ENCODE peak calls at places on chromosomes 1 and 21, in seven cellular contexts. One of them, this sample, is unnamed.

GRCh38 chr1:67464058-67464457 is 33.9 kb upstream of the SERBP1 start:
- DNase-seq in nephron progenitor cell: no peak
- DNase-seq in mucosa of descending colon: no peak
- DNase-seq in heart left ventricle: no peak
- DNase-seq in cardiac fibroblast: no peak
- DNase-seq in D721Med: no peak
- DNase-seq in Panc1: no peak
- DNase-seq in this sample: no peak

GRCh38 chr1:7587108-7587507 is 184.0 kb upstream of the VAMP3 start:
- DNase-seq in nephron progenitor cell: peak; percentile 0
- DNase-seq in mucosa of descending colon: no peak
- DNase-seq in heart left ventricle: no peak
- DNase-seq in cardiac fibroblast: no peak
- DNase-seq in D721Med: no peak
- DNase-seq in Panc1: no peak
- DNase-seq in this sample: no peak

GRCh38 chr1:225511828-225512381 is 84.1 kb upstream of the LBR start:
- DNase-seq in nephron progenitor cell: no peak
- DNase-seq in mucosa of descending colon: no peak
- DNase-seq in heart left ventricle: no peak
- DNase-seq in cardiac fibroblast: no peak
- DNase-seq in D721Med: no peak
- DNase-seq in Panc1: no peak
- DNase-seq in this sample: no peak

GRCh38 chr1:2981981-2982614 is 39.2 kb upstream of the ACTRT2 start:
- DNase-seq in nephron progenitor cell: no peak
- DNase-seq in mucosa of descending colon: no peak
- DNase-seq in heart left ventricle: peak; percentile 4
- DNase-seq in cardiac fibroblast: no peak
- DNase-seq in D721Med: no peak
- DNase-seq in Panc1: no peak
- DNase-seq in this sample: no peak

GRCh38 chr21:36385233-36385908 is at the start of gene CHAF1B:
- DNase-seq in nephron progenitor cell: peak; percentile 93
- DNase-seq in mucosa of descending colon: peak; percentile 86
- DNase-seq in heart left ventricle: peak; percentile 74
- DNase-seq in cardiac fibroblast: peak; percentile 75
- DNase-seq in D721Med: peak; percentile 78
- DNase-seq in Panc1: peak; percentile 7
- DNase-seq in this sample: peak; percentile 93

GRCh38 chr1:248787430-248787829 is 31.9 kb upstream of the LYPD8 start:
- DNase-seq in nephron progenitor cell: no peak
- DNase-seq in mucosa of descending colon: no peak
- DNase-seq in heart left ventricle: no peak
- DNase-seq in cardiac fibroblast: no peak
- DNase-seq in D721Med: no peak
- DNase-seq in Panc1: no peak
- DNase-seq in this sample: no peak

GRCh38 chr1:228082975-228083870 is 715 bp downstream of the ARF1 start:
- DNase-seq in nephron progenitor cell: peak; percentile 43
- DNase-seq in mucosa of descending colon: peak; percentile 65
- DNase-seq in heart left ventricle: peak; percentile 82
- DNase-seq in cardiac fibroblast: peak; percentile 43
- DNase-seq in D721Med: no peak
- DNase-seq in Panc1: no peak
- DNase-seq in this sample: peak; percentile 78

GRCh38 chr1:188027613-188028012 is 1198.9 kb downstream of the PLA2G4A start:
- DNase-seq in nephron progenitor cell: no peak
- DNase-seq in mucosa of descending colon: no peak
- DNase-seq in heart left ventricle: no peak
- DNase-seq in cardiac fibroblast: peak; percentile 86
- DNase-seq in D721Med: no peak
- DNase-seq in Panc1: peak; percentile 96
- DNase-seq in this sample: peak; percentile 24

GRCh38 chr1:51555866-51556619 is 37.0 kb upstream of the EPS15 start:
- DNase-seq in nephron progenitor cell: no peak
- DNase-seq in mucosa of descending colon: no peak
- DNase-seq in heart left ventricle: no peak
- DNase-seq in cardiac fibroblast: peak; percentile 39
- DNase-seq in D721Med: no peak
- DNase-seq in Panc1: no peak
- DNase-seq in this sample: no peak

GRCh38 chr1:151286619-151287340 is 4.7 kb downstream of the ZNF687 start:
- DNase-seq in nephron progenitor cell: no peak
- DNase-seq in mucosa of descending colon: no peak
- DNase-seq in heart left ventricle: no peak
- DNase-seq in cardiac fibroblast: no peak
- DNase-seq in D721Med: no peak
- DNase-seq in Panc1: no peak
- DNase-seq in this sample: no peak

GRCh38 chr1:144101397-144102050 is 129.7 kb upstream of the FAM72C start:
- DNase-seq in nephron progenitor cell: peak; percentile 8
- DNase-seq in mucosa of descending colon: peak; percentile 1
- DNase-seq in heart left ventricle: peak; percentile 20
- DNase-seq in cardiac fibroblast: no peak
- DNase-seq in D721Med: peak; percentile 0
- DNase-seq in Panc1: no peak
- DNase-seq in this sample: peak; percentile 16

GRCh38 chr1:56376188-56376984 is 203.0 kb downstream of the PLPP3 start:
- DNase-seq in nephron progenitor cell: no peak
- DNase-seq in mucosa of descending colon: no peak
- DNase-seq in heart left ventricle: peak; percentile 45
- DNase-seq in cardiac fibroblast: peak; percentile 56
- DNase-seq in D721Med: no peak
- DNase-seq in Panc1: no peak
- DNase-seq in this sample: no peak

GRCh38 chr1:160116277-160117147 is 953 bp downstream of the ATP1A2 start:
- DNase-seq in nephron progenitor cell: no peak
- DNase-seq in mucosa of descending colon: peak; percentile 21
- DNase-seq in heart left ventricle: peak; percentile 58
- DNase-seq in cardiac fibroblast: peak; percentile 49
- DNase-seq in D721Med: no peak
- DNase-seq in Panc1: no peak
- DNase-seq in this sample: no peak

GRCh38 chr1:230268371-230269170 is 157.6 kb downstream of the PGBD5 start:
- DNase-seq in nephron progenitor cell: peak; percentile 36
- DNase-seq in mucosa of descending colon: peak; percentile 69
- DNase-seq in heart left ventricle: peak; percentile 48
- DNase-seq in cardiac fibroblast: peak; percentile 77
- DNase-seq in D721Med: peak; percentile 82
- DNase-seq in Panc1: no peak
- DNase-seq in this sample: peak; percentile 79
- TF ChIP-seq CTCF in nephron progenitor cell: peak; percentile 55
- TF ChIP-seq CTCF in mucosa of descending colon: peak; percentile 39
- TF ChIP-seq CTCF in heart left ventricle: peak; percentile 39
- TF ChIP-seq CTCF in cardiac fibroblast: peak; percentile 80
- TF ChIP-seq CTCF in D721Med: peak; percentile 71
- TF ChIP-seq CTCF in Panc1: peak; percentile 80
- TF ChIP-seq CTCF in this sample: peak; percentile 69

DNA sequence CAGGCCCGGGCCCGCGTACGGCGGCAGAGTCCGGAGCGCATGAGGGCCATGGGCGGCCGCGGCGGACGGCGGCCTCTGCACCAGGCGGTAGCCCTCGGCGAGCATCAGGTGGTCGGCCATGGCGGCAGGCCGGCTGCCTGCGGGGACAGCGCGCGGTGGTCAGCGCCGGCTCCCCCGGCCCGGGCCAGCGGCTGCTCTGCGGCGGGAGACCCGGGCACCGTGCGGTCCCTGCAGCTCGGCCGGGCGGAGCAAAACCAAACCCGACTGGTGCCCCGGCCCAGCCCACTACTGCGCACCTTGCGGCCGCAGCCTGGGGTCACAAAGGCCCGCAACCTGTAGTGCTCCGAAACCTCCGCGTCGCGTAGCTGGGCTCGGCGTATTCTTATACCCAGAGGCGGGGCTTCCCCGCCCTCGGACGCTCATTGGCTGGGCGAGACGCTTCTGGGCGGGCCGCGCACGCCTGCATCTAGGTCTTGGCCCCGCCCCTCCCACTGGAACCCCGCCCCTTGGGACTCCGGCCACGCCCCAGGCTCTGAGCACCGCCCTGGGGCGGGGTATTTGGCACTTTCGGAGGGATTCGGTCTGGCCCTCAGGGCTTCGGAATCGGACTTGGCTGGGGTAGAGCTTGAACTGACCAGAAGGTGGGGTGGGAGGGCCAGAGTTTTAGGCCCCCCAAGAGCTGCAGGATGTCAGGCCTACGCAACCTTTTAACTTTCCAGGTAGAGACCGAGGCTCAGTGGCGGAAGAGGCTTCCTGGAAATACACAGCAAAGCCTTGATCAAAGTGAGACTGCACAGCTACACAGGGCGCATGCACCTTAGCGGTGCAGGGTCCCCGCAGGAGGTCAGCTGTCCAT is at the start of gene CITED4:
- DNase-seq in nephron progenitor cell: peak; percentile 98
- DNase-seq in mucosa of descending colon: peak; percentile 98
- DNase-seq in heart left ventricle: peak; percentile 95
- DNase-seq in cardiac fibroblast: peak; percentile 94
- DNase-seq in D721Med: peak; percentile 71
- DNase-seq in Panc1: peak; percentile 89
- DNase-seq in this sample: peak; percentile 97
- TF ChIP-seq CTCF in nephron progenitor cell: peak; percentile 13
- TF ChIP-seq CTCF in mucosa of descending colon: peak; percentile 14
- TF ChIP-seq CTCF in heart left ventricle: peak; percentile 19
- TF ChIP-seq CTCF in cardiac fibroblast: peak; percentile 23
- TF ChIP-seq CTCF in D721Med: peak; percentile 21
- TF ChIP-seq CTCF in Panc1: peak; percentile 79
- TF ChIP-seq CTCF in this sample: peak; percentile 23

GRCh38 chr1:9689971-9690381 is 38.4 kb downstream of the PIK3CD start:
- DNase-seq in nephron progenitor cell: peak; percentile 51
- DNase-seq in mucosa of descending colon: peak; percentile 23
- DNase-seq in heart left ventricle: peak; percentile 15
- DNase-seq in cardiac fibroblast: no peak
- DNase-seq in D721Med: no peak
- DNase-seq in Panc1: no peak
- DNase-seq in this sample: peak; percentile 53
- TF ChIP-seq CTCF in nephron progenitor cell: no peak
- TF ChIP-seq CTCF in mucosa of descending colon: no peak
- TF ChIP-seq CTCF in heart left ventricle: no peak
- TF ChIP-seq CTCF in cardiac fibroblast: peak; percentile 16
- TF ChIP-seq CTCF in D721Med: no peak
- TF ChIP-seq CTCF in Panc1: no peak
- TF ChIP-seq CTCF in this sample: no peak

GRCh38 chr1:23368562-23369334 is 888 bp downstream of the ZNF436 start:
- DNase-seq in nephron progenitor cell: peak; percentile 91
- DNase-seq in mucosa of descending colon: peak; percentile 93
- DNase-seq in heart left ventricle: peak; percentile 92
- DNase-seq in cardiac fibroblast: peak; percentile 89
- DNase-seq in D721Med: no peak
- DNase-seq in Panc1: no peak
- DNase-seq in this sample: peak; percentile 99
- TF ChIP-seq CTCF in nephron progenitor cell: peak; percentile 10
- TF ChIP-seq CTCF in mucosa of descending colon: no peak
- TF ChIP-seq CTCF in heart left ventricle: no peak
- TF ChIP-seq CTCF in cardiac fibroblast: no peak
- TF ChIP-seq CTCF in D721Med: peak; percentile 16
- TF ChIP-seq CTCF in Panc1: no peak
- TF ChIP-seq CTCF in this sample: peak; percentile 20

GRCh38 chr1:246258250-246258649 is 248.8 kb downstream of the SMYD3 start:
- DNase-seq in nephron progenitor cell: no peak
- DNase-seq in mucosa of descending colon: no peak
- DNase-seq in heart left ventricle: no peak
- DNase-seq in cardiac fibroblast: no peak
- DNase-seq in D721Med: no peak
- DNase-seq in Panc1: no peak
- DNase-seq in this sample: no peak

GRCh38 chr1:246262281-246262680 is 244.8 kb downstream of the SMYD3 start:
- DNase-seq in nephron progenitor cell: no peak
- DNase-seq in mucosa of descending colon: no peak
- DNase-seq in heart left ventricle: no peak
- DNase-seq in cardiac fibroblast: no peak
- DNase-seq in D721Med: no peak
- DNase-seq in Panc1: no peak
- DNase-seq in this sample: no peak

GRCh38 chr1:246265481-246265880 is 241.6 kb downstream of the SMYD3 start:
- DNase-seq in nephron progenitor cell: no peak
- DNase-seq in mucosa of descending colon: no peak
- DNase-seq in heart left ventricle: no peak
- DNase-seq in cardiac fibroblast: no peak
- DNase-seq in D721Med: no peak
- DNase-seq in Panc1: no peak
- DNase-seq in this sample: no peak

GRCh38 chr1:246267426-246267825 is 239.7 kb downstream of the SMYD3 start:
- DNase-seq in nephron progenitor cell: no peak
- DNase-seq in mucosa of descending colon: no peak
- DNase-seq in heart left ventricle: no peak
- DNase-seq in cardiac fibroblast: no peak
- DNase-seq in D721Med: no peak
- DNase-seq in Panc1: no peak
- DNase-seq in this sample: no peak

GRCh38 chr1:246261641-246262040 is 245.4 kb downstream of the SMYD3 start:
- DNase-seq in nephron progenitor cell: no peak
- DNase-seq in mucosa of descending colon: no peak
- DNase-seq in heart left ventricle: no peak
- DNase-seq in cardiac fibroblast: no peak
- DNase-seq in D721Med: no peak
- DNase-seq in Panc1: no peak
- DNase-seq in this sample: no peak
- TF ChIP-seq CTCF in nephron progenitor cell: no peak
- TF ChIP-seq CTCF in mucosa of descending colon: no peak
- TF ChIP-seq CTCF in heart left ventricle: no peak
- TF ChIP-seq CTCF in cardiac fibroblast: peak; percentile 24
- TF ChIP-seq CTCF in D721Med: peak; percentile 4
- TF ChIP-seq CTCF in Panc1: no peak
- TF ChIP-seq CTCF in this sample: peak; percentile 35